ENCODE peak calls at places on chromosomes 16 and 17, in four cellular contexts. G, M, K and V are unnamed samples.

GRCh38 chr16:82627811-82628339 is 1.1 kb downstream of the CDH13 start:
- DNase-seq in K (peak; percentile 42), G (no peak), M (no peak), V (peak; percentile 63)

GRCh38 chr16:85750021-85750826 is 672 bp downstream of the C16orf74 start:
- DNase-seq in M (peak; percentile 73), K (peak; percentile 39), G (no peak), V (no peak)

GRCh38 chr16:80931985-80932720 is 74.5 kb downstream of the CMC2 start:
- DNase-seq in K (peak; percentile 73), M (peak; percentile 62), G (peak; percentile 54), V (peak; percentile 31)

GRCh38 chr16:11914759-11915643 is 755 bp downstream of the GSPT1 start:
- DNase-seq in G (no peak), M (peak; percentile 71), K (peak; percentile 50), V (peak; percentile 17)

GRCh38 chr17:31581022-31581483 is 189.6 kb downstream of the RAB11FIP4 start:
- DNase-seq in G (no peak), K (peak; percentile 82), M (peak; percentile 55), V (peak; percentile 65)

GRCh38 chr16:53534206-53534605 is 31.2 kb upstream of the AKTIP start:
- DNase-seq in G (no peak), K (no peak), M (no peak), V (no peak)

GRCh38 chr16:2981177-2981898 is 1.1 kb upstream of the PKMYT1 start:
- DNase-seq in G (no peak), K (no peak), M (no peak), V (no peak)

GRCh38 chr16:8660841-8661301 is 13.5 kb upstream of the ABAT start:
- DNase-seq in G (peak; percentile 47), M (peak; percentile 86), K (peak; percentile 41), V (peak; percentile 53)

GRCh38 chr16:62058412-62058811 is 22.2 kb upstream of the CDH8 start:
- DNase-seq in K (no peak), G (no peak), M (no peak), V (no peak)

GRCh38 chr17:63550816-63551639 is 751 bp downstream of the DCAF7 start:
- DNase-seq in M (no peak), G (peak; percentile 49), K (no peak), V (no peak)

GRCh38 chr17:30239089-30239462 is 3.6 kb upstream of the SLC6A4 start:
- DNase-seq in K (no peak), M (no peak), G (no peak), V (no peak)

GRCh38 chr16:76661691-76662090 is 384.5 kb downstream of the CNTNAP4 start:
- DNase-seq in G (no peak), M (no peak), K (no peak), V (no peak)

GRCh38 chr16:71681360-71681759 is 43.1 kb downstream of the PHLPP2 start:
- DNase-seq in G (no peak), M (no peak), K (no peak), V (no peak)

GRCh38 chr17:77420804-77421634 is 280.2 kb downstream of the SEC14L1 start:
- DNase-seq in G (peak; percentile 54), K (no peak), M (peak; percentile 75), V (peak; percentile 40)

GRCh38 chr16:72311426-72311825 is 139.5 kb upstream of the PMFBP1 start:
- DNase-seq in G (no peak), M (no peak), K (no peak), V (no peak)

GRCh38 chr16:10668322-10669045 is 26.2 kb downstream of the TEKT5 start:
- DNase-seq in G (peak; percentile 45), M (no peak), K (no peak), V (peak; percentile 35)

GRCh38 chr17:59607817-59608403 is 11.8 kb upstream of the CLTC start:
- DNase-seq in K (no peak), M (peak; percentile 57), G (no peak), V (no peak)

GRCh38 chr17:17824119-17824779 is 12.5 kb downstream of the SREBF1 start:
- DNase-seq in K (no peak), M (no peak), G (no peak), V (no peak)

GRCh38 chr16:85878407-85878806 is 20.6 kb upstream of the IRF8 start:
- DNase-seq in M (no peak), K (no peak), G (no peak), V (no peak)

GRCh38 chr16:7400117-7400890 is 67.7 kb downstream of the RBFOX1 start:
- DNase-seq in G (no peak), M (no peak), K (no peak), V (no peak)

GRCh38 chr17:64625541-64625940 is 36.6 kb downstream of the SMURF2 start:
- DNase-seq in K (no peak), G (no peak), M (no peak), V (no peak)

GRCh38 chr16:71499775-71500364 is 10.7 kb upstream of the ZNF19 start:
- DNase-seq in K (peak; percentile 22), G (peak; percentile 65), M (peak; percentile 66), V (no peak)

GRCh38 chr17:44776628-44777393 is 18.0 kb downstream of the ADAM11 start:
- DNase-seq in G (no peak), M (no peak), K (no peak), V (no peak)

GRCh38 chr17:74431568-74432483 is at the start of gene GPRC5C:
- DNase-seq in K (peak; percentile 80), G (peak; percentile 96), M (peak; percentile 92), V (no peak)
- TF ChIP-seq POLR2A in K (no peak), G (peak; percentile 49), M (peak; percentile 93), V (no peak)

GRCh38 chr17:2712300-2713043 is 908 bp upstream of the CLUH start:
- DNase-seq in M (no peak), K (no peak), G (no peak), V (no peak)

GRCh38 chr17:2710804-2711607 is 558 bp downstream of the CLUH start:
- DNase-seq in M (no peak), G (no peak), K (no peak), V (no peak)

GRCh38 chr17:2710075-2710803 is 1.3 kb downstream of the CLUH start:
- DNase-seq in G (no peak), K (no peak), M (no peak), V (no peak)

GRCh38 chr17:2713881-2714280 is 2.3 kb upstream of the CLUH start:
- DNase-seq in M (no peak), K (no peak), G (no peak), V (no peak)

DNA sequence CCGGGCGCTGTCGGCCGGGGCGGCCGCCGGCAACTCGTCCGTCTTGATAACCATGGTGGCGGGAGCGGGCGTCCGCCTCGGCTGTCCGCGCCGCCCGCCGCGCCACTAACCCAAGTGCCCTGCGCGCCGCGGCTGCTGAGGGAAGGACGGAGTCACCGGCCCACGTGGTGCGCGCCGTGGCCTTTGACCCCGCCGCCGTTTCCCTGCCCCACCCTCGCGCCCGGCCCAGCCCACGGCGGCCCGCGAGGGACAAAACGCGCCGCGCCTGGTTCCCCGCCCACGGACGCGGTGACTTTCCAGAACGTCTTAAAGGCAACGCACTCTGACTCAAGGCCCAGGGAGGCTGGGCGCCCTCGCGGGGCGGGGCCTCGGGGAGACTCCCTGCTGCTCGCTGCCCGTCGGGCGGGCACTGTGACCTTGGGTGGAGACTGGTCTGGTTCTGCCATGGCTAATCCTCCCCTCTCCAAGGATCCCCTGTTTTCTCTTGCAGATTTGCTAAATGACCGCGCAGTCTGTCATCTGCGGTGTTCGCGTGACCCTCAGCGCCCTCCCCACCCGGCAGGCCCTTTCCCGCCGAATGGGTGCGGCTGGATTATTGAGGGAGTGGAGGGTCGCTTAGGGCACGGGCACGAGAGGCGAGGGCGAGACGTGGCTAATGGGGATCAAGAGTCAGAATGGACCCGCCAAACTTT is at the start of gene CLUH:
- DNase-seq in G (peak; percentile 98), M (peak; percentile 98), K (peak; percentile 98), V (peak; percentile 99)
- TF ChIP-seq POLR2A in G (peak; percentile 65), M (peak; percentile 92), K (peak; percentile 64), V (peak; percentile 81)

GRCh38 chr17:27455914-27456680 is at the start of gene KSR1:
- DNase-seq in K (peak; percentile 84), M (peak; percentile 95), G (peak; percentile 85), V (peak; percentile 74)
- TF ChIP-seq POLR2A in K (no peak), M (peak; percentile 69), G (peak; percentile 56), V (no peak)

GRCh38 chr16:15677447-15677846 is 27.4 kb downstream of the NDE1 start:
- DNase-seq in M (no peak), K (no peak), G (no peak), V (no peak)

GRCh38 chr16:15674571-15674970 is 24.5 kb downstream of the NDE1 start:
- DNase-seq in K (no peak), M (no peak), G (no peak), V (no peak)

GRCh38 chr16:15676506-15676905 is 26.5 kb downstream of the NDE1 start:
- DNase-seq in K (no peak), G (no peak), M (no peak), V (no peak)

GRCh38 chr16:15671530-15672117 is 21.6 kb downstream of the NDE1 start:
- DNase-seq in G (no peak), K (no peak), M (no peak), V (no peak)

GRCh38 chr16:15672514-15673167 is 22.6 kb downstream of the NDE1 start:
- DNase-seq in K (peak; percentile 89), G (peak; percentile 84), M (peak; percentile 93), V (peak; percentile 87)
- TF ChIP-seq POLR2A in K (no peak), G (no peak), M (no peak), V (peak; percentile 19)

DNA sequence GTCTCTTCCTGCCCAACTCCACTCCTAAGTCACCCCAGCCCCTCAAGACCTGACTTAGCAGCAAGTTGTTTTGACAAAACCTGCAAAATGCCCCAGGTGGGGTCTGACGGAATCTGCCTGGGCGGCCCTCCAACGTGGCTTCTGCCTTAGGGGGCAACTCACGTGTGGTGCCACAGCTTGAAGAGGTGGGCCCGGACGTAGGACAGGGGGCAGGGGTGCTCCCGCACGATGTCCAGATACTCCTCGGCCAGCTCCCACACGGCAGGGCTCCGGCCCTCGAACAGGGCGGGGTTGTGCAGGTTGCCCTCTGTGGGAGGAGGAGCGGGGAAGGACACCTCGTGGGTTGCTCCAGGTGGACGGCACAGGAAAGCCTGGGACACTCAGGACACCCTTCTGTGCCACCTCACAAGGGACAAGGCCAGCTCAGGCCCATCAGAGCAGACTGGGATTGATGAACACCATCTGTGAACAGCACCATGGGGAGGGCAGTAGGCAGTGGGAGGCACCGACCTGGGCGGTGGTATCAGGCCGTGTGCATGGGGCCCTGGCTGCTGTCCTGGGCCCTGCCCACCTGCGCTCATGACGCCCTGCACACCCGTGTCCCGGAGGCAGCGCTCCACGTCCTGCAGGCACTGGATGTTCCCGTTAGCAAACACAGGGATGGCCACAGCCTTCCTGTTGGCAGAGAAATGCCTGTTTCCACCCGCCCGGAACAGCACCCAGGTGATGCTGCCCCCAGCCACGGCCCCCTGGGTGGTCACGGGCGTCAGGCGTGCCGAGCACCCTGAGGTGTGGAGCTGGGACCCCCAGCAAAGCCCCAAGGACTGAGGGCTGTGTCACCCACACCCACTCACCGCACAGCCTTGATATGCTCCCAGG is 4.3 kb downstream of the DUS1L start:
- DNase-seq in K (no peak), M (no peak), G (no peak), V (no peak)
- TF ChIP-seq POLR2A in K (no peak), M (no peak), G (no peak), V (no peak)

GRCh38 chr17:42019509-42020404 is at the start of gene NKIRAS2:
- DNase-seq in K (peak; percentile 95), G (peak; percentile 98), M (peak; percentile 97), V (peak; percentile 89)
- TF ChIP-seq POLR2A in K (no peak), G (peak; percentile 73), M (peak; percentile 55), V (peak; percentile 73)